ENCODE peak calls at places on chromosomes 12 and 14, in seven cellular contexts. One of them, this sample, is unnamed.

GRCh38 chr14:38790916-38791315 is 312.1 kb downstream of the SEC23A start:
- DNase-seq in uterus: no peak
- DNase-seq in ovary: no peak
- DNase-seq in H1: no peak
- DNase-seq in stomach: no peak
- DNase-seq in HepG2: no peak
- DNase-seq in IMR-90: no peak
- DNase-seq in this sample: no peak

GRCh38 chr12:108696111-108696995 is 35.0 kb downstream of the CORO1C start:
- DNase-seq in uterus: peak
- DNase-seq in ovary: peak
- DNase-seq in H1: no peak
- DNase-seq in stomach: no peak
- DNase-seq in HepG2: no peak
- DNase-seq in IMR-90: peak
- DNase-seq in this sample: no peak

GRCh38 chr14:77106666-77107065 is 8.6 kb downstream of the CIPC start:
- DNase-seq in uterus: no peak
- DNase-seq in ovary: no peak
- DNase-seq in H1: no peak
- DNase-seq in stomach: no peak
- DNase-seq in HepG2: no peak
- DNase-seq in IMR-90: no peak
- DNase-seq in this sample: no peak

GRCh38 chr14:51167587-51168219 is 72.3 kb upstream of the TMX1 start:
- DNase-seq in uterus: no peak
- DNase-seq in ovary: no peak
- DNase-seq in H1: no peak
- DNase-seq in stomach: no peak
- DNase-seq in HepG2: no peak
- DNase-seq in IMR-90: no peak
- DNase-seq in this sample: no peak

GRCh38 chr12:67475725-67476124 is 172.8 kb upstream of the DYRK2 start:
- DNase-seq in uterus: no peak
- DNase-seq in ovary: no peak
- DNase-seq in H1: no peak
- DNase-seq in stomach: no peak
- DNase-seq in HepG2: no peak
- DNase-seq in IMR-90: no peak
- DNase-seq in this sample: no peak

GRCh38 chr14:75298187-75298985 is 19.8 kb downstream of the FOS start:
- DNase-seq in uterus: peak
- DNase-seq in ovary: peak
- DNase-seq in H1: no peak
- DNase-seq in stomach: peak
- DNase-seq in HepG2: no peak
- DNase-seq in IMR-90: no peak
- DNase-seq in this sample: peak

GRCh38 chr14:28242895-28243294 is 523.7 kb upstream of the FOXG1 start:
- DNase-seq in uterus: no peak
- DNase-seq in ovary: no peak
- DNase-seq in H1: no peak
- DNase-seq in stomach: no peak
- DNase-seq in HepG2: no peak
- DNase-seq in IMR-90: no peak
- DNase-seq in this sample: no peak

GRCh38 chr12:16359512-16360491 is 12.4 kb downstream of the MGST1 start:
- DNase-seq in uterus: peak
- DNase-seq in ovary: peak
- DNase-seq in H1: peak
- DNase-seq in stomach: peak
- DNase-seq in HepG2: peak
- DNase-seq in IMR-90: peak
- DNase-seq in this sample: peak

GRCh38 chr12:122064780-122065588 is 13.6 kb upstream of the MLXIP start:
- DNase-seq in uterus: peak
- DNase-seq in ovary: peak
- DNase-seq in H1: peak
- DNase-seq in stomach: no peak
- DNase-seq in HepG2: peak
- DNase-seq in IMR-90: peak
- DNase-seq in this sample: peak

GRCh38 chr12:6987956-6988573 is 17.4 kb downstream of the EMG1 start:
- DNase-seq in uterus: no peak
- DNase-seq in ovary: no peak
- DNase-seq in H1: no peak
- DNase-seq in stomach: peak
- DNase-seq in HepG2: no peak
- DNase-seq in IMR-90: no peak
- DNase-seq in this sample: no peak

GRCh38 chr12:108982621-108983219 is 38.1 kb downstream of the SVOP start:
- DNase-seq in uterus: no peak
- DNase-seq in ovary: no peak
- DNase-seq in H1: no peak
- DNase-seq in stomach: no peak
- DNase-seq in HepG2: no peak
- DNase-seq in IMR-90: no peak
- DNase-seq in this sample: no peak

DNA sequence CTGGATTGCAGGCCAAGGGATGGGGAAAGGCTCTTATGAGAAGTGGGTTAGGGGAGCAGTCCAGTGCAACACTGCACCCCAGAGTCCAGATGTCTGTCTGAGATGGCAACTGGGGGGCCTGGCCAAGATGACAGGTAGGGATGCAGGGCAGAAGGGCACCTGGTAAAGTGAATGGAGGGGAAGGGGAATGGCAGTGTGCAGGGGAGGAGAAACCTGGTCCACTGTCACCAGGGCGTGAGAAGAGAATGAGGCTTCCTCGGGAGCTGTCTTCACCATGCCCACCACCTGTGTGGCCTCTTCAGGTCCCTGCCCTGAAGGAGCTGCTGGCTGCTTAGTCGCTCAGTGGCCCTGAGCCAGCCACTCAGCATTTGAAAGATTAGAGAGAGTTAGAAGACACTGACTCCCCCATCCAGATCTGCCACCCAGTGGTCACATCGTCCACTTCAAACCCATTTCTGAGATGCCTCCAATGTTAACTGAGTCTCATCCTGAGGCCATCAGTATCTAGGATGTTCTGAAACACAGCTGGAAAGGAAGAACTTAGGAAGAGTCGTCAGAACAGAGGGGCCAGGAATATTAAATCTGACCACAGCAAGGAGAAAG is 57.3 kb downstream of the PLEKHG3 start:
- DNase-seq in uterus: peak
- DNase-seq in ovary: peak
- DNase-seq in H1: no peak
- DNase-seq in stomach: no peak
- DNase-seq in HepG2: no peak
- DNase-seq in IMR-90: peak
- DNase-seq in this sample: no peak
- TF ChIP-seq CTCF in uterus: no peak
- TF ChIP-seq CTCF in ovary: no peak
- TF ChIP-seq CTCF in H1: no peak
- TF ChIP-seq CTCF in stomach: no peak
- TF ChIP-seq CTCF in HepG2: no peak
- TF ChIP-seq CTCF in IMR-90: peak
- TF ChIP-seq CTCF in this sample: no peak

GRCh38 chr14:91394105-91395081 is 23.2 kb downstream of the CCDC88C start:
- DNase-seq in uterus: no peak
- DNase-seq in ovary: no peak
- DNase-seq in H1: no peak
- DNase-seq in stomach: no peak
- DNase-seq in HepG2: no peak
- DNase-seq in IMR-90: no peak
- DNase-seq in this sample: peak

GRCh38 chr14:91395998-91396660 is 21.5 kb downstream of the CCDC88C start:
- DNase-seq in uterus: no peak
- DNase-seq in ovary: no peak
- DNase-seq in H1: peak
- DNase-seq in stomach: no peak
- DNase-seq in HepG2: no peak
- DNase-seq in IMR-90: no peak
- DNase-seq in this sample: no peak

GRCh38 chr14:91390165-91390778 is 27.3 kb downstream of the CCDC88C start:
- DNase-seq in uterus: no peak
- DNase-seq in ovary: no peak
- DNase-seq in H1: no peak
- DNase-seq in stomach: no peak
- DNase-seq in HepG2: no peak
- DNase-seq in IMR-90: no peak
- DNase-seq in this sample: no peak

GRCh38 chr14:91395466-91395865 is 22.2 kb downstream of the CCDC88C start:
- DNase-seq in uterus: no peak
- DNase-seq in ovary: no peak
- DNase-seq in H1: peak
- DNase-seq in stomach: no peak
- DNase-seq in HepG2: no peak
- DNase-seq in IMR-90: no peak
- DNase-seq in this sample: no peak

GRCh38 chr14:91392623-91393303 is 24.9 kb downstream of the CCDC88C start:
- DNase-seq in uterus: no peak
- DNase-seq in ovary: no peak
- DNase-seq in H1: no peak
- DNase-seq in stomach: no peak
- DNase-seq in HepG2: no peak
- DNase-seq in IMR-90: no peak
- DNase-seq in this sample: no peak
- TF ChIP-seq POLR2A in uterus: no peak
- TF ChIP-seq POLR2A in ovary: no peak
- TF ChIP-seq POLR2A in H1: no peak
- TF ChIP-seq POLR2A in stomach: no peak
- TF ChIP-seq POLR2A in HepG2: no peak
- TF ChIP-seq POLR2A in IMR-90: no peak
- TF ChIP-seq POLR2A in this sample: no peak

GRCh38 chr14:99441157-99441870 is 39.3 kb downstream of the SETD3 start:
- DNase-seq in uterus: no peak
- DNase-seq in ovary: no peak
- DNase-seq in H1: peak
- DNase-seq in stomach: no peak
- DNase-seq in HepG2: peak
- DNase-seq in IMR-90: no peak
- DNase-seq in this sample: no peak
- TF ChIP-seq CTCF in uterus: no peak
- TF ChIP-seq CTCF in ovary: no peak
- TF ChIP-seq CTCF in H1: peak
- TF ChIP-seq CTCF in stomach: no peak
- TF ChIP-seq CTCF in HepG2: peak
- TF ChIP-seq CTCF in IMR-90: peak
- TF ChIP-seq CTCF in this sample: no peak

DNA sequence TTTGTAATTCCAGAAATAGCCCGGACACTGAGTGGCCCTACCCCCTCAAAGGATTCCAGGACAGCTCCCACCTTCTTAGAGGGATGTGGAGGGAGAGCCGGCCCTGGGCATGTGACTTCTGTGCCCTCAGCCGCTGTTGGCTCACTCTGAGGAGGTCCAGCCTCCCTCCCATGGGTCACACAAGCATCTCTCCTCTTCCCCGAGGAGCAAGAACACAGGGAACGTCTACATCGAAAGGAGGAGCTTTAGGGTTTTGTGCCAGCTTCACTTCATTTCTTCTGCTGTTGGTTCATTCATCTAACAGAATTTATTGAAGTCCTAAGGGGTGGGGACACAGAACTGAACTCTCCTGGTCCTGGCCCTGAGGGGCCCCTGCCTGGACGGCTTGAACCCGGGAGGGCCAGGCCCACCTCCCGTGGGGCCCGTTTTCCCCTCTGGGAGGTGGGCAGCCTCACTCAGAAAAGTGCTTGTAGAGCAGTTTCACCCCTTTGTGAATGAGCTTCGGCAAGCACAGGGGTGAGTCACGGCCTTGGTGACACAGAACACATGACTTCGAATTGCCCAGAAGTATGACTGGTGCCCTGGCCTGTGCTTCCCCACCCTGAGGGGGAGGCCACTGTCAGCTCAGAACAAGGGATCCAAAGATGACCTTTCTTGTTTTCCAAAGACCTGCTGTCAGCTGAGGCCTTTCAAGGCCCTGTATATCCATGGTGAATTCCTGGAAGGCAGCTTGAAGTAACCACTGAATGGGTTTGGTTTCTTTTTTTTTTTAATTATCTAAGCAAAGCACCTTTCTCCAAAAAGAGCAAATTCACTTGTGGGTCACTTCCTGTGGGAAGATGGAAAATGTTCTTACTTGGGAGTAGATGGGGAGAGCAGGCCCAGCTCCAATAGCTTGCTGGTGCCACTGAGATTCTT is 39.2 kb downstream of the NFKBIA start:
- DNase-seq in uterus: peak
- DNase-seq in ovary: peak
- DNase-seq in H1: no peak
- DNase-seq in stomach: peak
- DNase-seq in HepG2: peak
- DNase-seq in IMR-90: peak
- DNase-seq in this sample: peak
- TF ChIP-seq POLR2A in uterus: peak
- TF ChIP-seq POLR2A in ovary: no peak
- TF ChIP-seq POLR2A in H1: no peak
- TF ChIP-seq POLR2A in stomach: no peak
- TF ChIP-seq POLR2A in HepG2: peak
- TF ChIP-seq POLR2A in IMR-90: no peak
- TF ChIP-seq POLR2A in this sample: no peak

GRCh38 chr12:49358548-49359141 is 8.6 kb upstream of the SPATS2 start:
- DNase-seq in uterus: no peak
- DNase-seq in ovary: peak
- DNase-seq in H1: peak
- DNase-seq in stomach: peak
- DNase-seq in HepG2: peak
- DNase-seq in IMR-90: peak
- DNase-seq in this sample: peak

GRCh38 chr12:49359671-49360070 is 7.6 kb upstream of the SPATS2 start:
- DNase-seq in uterus: no peak
- DNase-seq in ovary: no peak
- DNase-seq in H1: no peak
- DNase-seq in stomach: peak
- DNase-seq in HepG2: no peak
- DNase-seq in IMR-90: no peak
- DNase-seq in this sample: no peak

GRCh38 chr12:49355913-49356312 is 9.2 kb downstream of the DNAJC22 start:
- DNase-seq in uterus: no peak
- DNase-seq in ovary: no peak
- DNase-seq in H1: no peak
- DNase-seq in stomach: peak
- DNase-seq in HepG2: no peak
- DNase-seq in IMR-90: no peak
- DNase-seq in this sample: no peak

GRCh38 chr12:49352351-49352750 is 5.7 kb downstream of the DNAJC22 start:
- DNase-seq in uterus: no peak
- DNase-seq in ovary: no peak
- DNase-seq in H1: no peak
- DNase-seq in stomach: peak
- DNase-seq in HepG2: no peak
- DNase-seq in IMR-90: no peak
- DNase-seq in this sample: no peak

DNA sequence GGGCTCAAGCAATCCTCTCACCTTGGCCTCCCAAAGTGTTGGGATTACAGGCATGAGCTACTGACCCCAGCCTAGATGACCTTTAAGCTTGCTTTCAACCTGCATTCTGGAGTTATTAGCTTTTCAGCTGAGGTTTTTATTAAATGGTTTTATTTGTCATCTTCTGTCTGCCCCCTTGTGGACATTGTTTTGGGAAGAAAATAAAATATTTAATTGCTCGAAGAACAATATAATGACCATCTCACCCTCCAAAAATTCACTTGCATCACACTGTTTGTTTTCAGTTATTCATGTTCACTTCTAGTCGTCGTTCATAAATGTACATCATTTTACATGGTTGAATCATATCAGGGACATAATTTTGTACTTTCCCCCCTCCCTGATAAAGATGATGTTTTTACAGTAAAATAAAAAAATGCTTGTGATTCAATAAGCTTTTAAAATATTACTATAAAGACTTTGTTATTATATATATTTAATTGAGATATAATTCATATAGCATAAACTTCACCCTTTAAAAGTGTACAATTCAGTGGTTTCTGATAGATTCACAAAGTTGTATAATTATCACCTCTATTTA is 10.1 kb upstream of the SPATS2 start:
- DNase-seq in uterus: no peak
- DNase-seq in ovary: no peak
- DNase-seq in H1: no peak
- DNase-seq in stomach: no peak
- DNase-seq in HepG2: no peak
- DNase-seq in IMR-90: peak
- DNase-seq in this sample: no peak
- TF ChIP-seq CTCF in uterus: peak
- TF ChIP-seq CTCF in ovary: peak
- TF ChIP-seq CTCF in H1: peak
- TF ChIP-seq CTCF in stomach: peak
- TF ChIP-seq CTCF in HepG2: peak
- TF ChIP-seq CTCF in IMR-90: peak
- TF ChIP-seq CTCF in this sample: peak